ENCODE peak calls at places on chromosomes 5 and 9, in seven cellular contexts. L is upper lobe of left lung, K is breast epithelium, P is SK-N-SH, O is sigmoid colon, W is esophagus muscularis mucosa, S is endothelial cell of umbilical vein. F is an unnamed sample.

GRCh38 chr5:37892571-37892970 is 52.7 kb upstream of the GDNF start:
- DNase-seq in L (no peak), P (no peak), O (no peak), K (no peak), S (no peak), W (no peak), F (no peak)

GRCh38 chr5:74325866-74326265 is 314.7 kb downstream of the ENC1 start:
- DNase-seq in P (no peak), L (no peak), K (no peak), W (no peak), O (no peak), S (no peak), F (no peak)

GRCh38 chr5:109247943-109248342 is 161.8 kb downstream of the PJA2 start:
- DNase-seq in S (no peak), P (no peak), W (no peak), O (no peak), K (no peak), L (no peak), F (no peak)

GRCh38 chr5:179768326-179769085 is 25.3 kb upstream of the LTC4S start:
- DNase-seq in S (no peak), P (peak; percentile 34), L (no peak), O (no peak), W (no peak), K (no peak), F (no peak)

GRCh38 chr9:90970603-90971002 is 169.0 kb downstream of the SYK start:
- DNase-seq in O (peak; percentile 72), P (no peak), K (peak; percentile 81), S (no peak), W (no peak), L (no peak), F (no peak)

GRCh38 chr5:32274548-32275420 is 38.0 kb downstream of the MTMR12 start:
- DNase-seq in L (no peak), K (no peak), P (no peak), W (no peak), O (no peak), S (peak; percentile 98), F (no peak)

GRCh38 chr5:52788505-52788821 is 747 bp downstream of the ITGA1 start:
- DNase-seq in O (no peak), L (no peak), P (peak; percentile 26), S (no peak), K (no peak), W (no peak), F (no peak)

GRCh38 chr9:111743275-111743674 is 51.5 kb downstream of the SHOC1 start:
- DNase-seq in K (no peak), P (no peak), L (no peak), O (no peak), W (no peak), S (peak; percentile 21), F (no peak)

GRCh38 chr5:56328753-56329560 is 95.8 kb upstream of the ANKRD55 start:
- DNase-seq in O (no peak), S (peak; percentile 72), P (no peak), L (no peak), W (no peak), K (no peak), F (no peak)

GRCh38 chr9:29648132-29648531 is 2074.9 kb upstream of the C9orf72 start:
- DNase-seq in O (no peak), L (no peak), S (no peak), P (no peak), W (no peak), K (no peak), F (no peak)

GRCh38 chr9:92455217-92455616 is 27.1 kb downstream of the ASPN start:
- DNase-seq in W (no peak), O (no peak), K (no peak), L (no peak), S (no peak), P (no peak), F (no peak)

GRCh38 chr9:137487454-137488329 is 28.6 kb upstream of the NSMF start:
- DNase-seq in O (peak; percentile 60), P (peak; percentile 48), K (no peak), L (peak; percentile 75), S (no peak), W (no peak), F (no peak)

GRCh38 chr5:19886123-19886921 is 101.7 kb downstream of the CDH18 start:
- DNase-seq in O (no peak), L (no peak), P (no peak), K (no peak), W (no peak), S (no peak), F (no peak)

GRCh38 chr5:171633776-171634470 is 151.7 kb upstream of the SMIM23 start:
- DNase-seq in W (no peak), P (no peak), S (no peak), O (peak; percentile 34), K (no peak), L (no peak), F (no peak)

DNA sequence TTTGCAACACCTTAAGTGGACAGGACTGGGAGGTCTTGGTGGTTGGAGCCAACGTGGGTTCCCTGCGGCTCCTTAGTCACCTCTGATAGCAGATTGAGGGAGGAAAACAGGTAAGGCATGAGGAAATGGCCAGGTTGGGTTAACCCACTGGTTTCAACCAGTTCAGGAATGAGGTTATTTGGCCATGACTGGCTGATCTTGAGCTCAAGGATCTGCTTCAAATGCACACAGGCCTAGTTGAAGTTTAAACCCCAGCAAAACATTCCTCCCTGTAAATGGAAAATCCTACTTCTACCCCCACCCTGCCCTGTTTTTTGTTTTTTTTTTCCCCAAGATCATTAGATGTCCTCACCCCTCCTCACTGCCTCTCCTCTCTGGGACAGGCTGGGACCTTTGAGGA is 3.2 kb upstream of the NUP214 start:
- DNase-seq in P (no peak), K (peak; percentile 13), W (no peak), O (no peak), L (no peak), S (no peak), F (no peak)
- H3K4me1 ChIP-seq in P (peaks cover 10% of the 10 kb centered on the region), K (peaks cover 3% of the 10 kb centered on the region), W (peaks cover 21% of the 10 kb centered on the region), O (peaks cover 18% of the 10 kb centered on the region), L (peaks cover 22% of the 10 kb centered on the region), S (peaks cover 20% of the 10 kb centered on the region), F (peaks cover 13% of the 10 kb centered on the region)

DNA sequence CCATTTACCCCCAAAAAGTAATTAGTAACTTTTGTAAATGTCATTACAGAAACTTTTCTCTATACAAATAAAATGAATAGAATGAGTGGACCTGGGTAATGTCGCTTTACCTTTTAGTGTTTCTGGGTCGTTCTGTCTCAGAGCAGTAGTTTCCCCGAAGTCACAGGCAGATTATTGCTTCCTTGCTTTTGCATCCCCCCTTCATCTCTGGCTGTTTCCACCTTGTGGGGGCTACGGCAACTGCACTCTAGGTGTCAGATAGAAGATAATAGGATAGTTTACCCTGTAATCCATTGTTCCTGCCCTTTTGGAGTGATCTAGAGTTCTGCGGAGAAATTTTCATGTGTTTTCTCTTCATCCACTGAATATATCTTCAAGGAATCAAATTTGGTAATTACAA is 68.7 kb downstream of the PRR16 start:
- DNase-seq in L (no peak), S (no peak), O (no peak), P (peak; percentile 25), W (no peak), K (no peak), F (no peak)
- TF ChIP-seq CTCF in L (no peak), S (no peak), O (no peak), P (peak; percentile 38), W (no peak), K (no peak), F (no peak)

GRCh38 chr5:2748841-2749513 is 2.5 kb downstream of the IRX2 start:
- DNase-seq in L (peak; percentile 87), W (no peak), O (no peak), K (no peak), S (no peak), P (no peak), F (no peak)

GRCh38 chr5:2746642-2747041 is 4.8 kb downstream of the IRX2 start:
- DNase-seq in K (no peak), O (no peak), L (no peak), P (no peak), W (peak; percentile 53), S (no peak), F (no peak)

GRCh38 chr5:2748180-2748840 is 3.2 kb downstream of the IRX2 start:
- DNase-seq in O (no peak), W (peak; percentile 55), K (no peak), P (no peak), L (peak; percentile 84), S (no peak), F (no peak)

GRCh38 chr5:2749514-2750025 is 1.9 kb downstream of the IRX2 start:
- DNase-seq in P (no peak), K (no peak), W (peak; percentile 57), S (no peak), L (peak; percentile 84), O (no peak), F (no peak)

DNA sequence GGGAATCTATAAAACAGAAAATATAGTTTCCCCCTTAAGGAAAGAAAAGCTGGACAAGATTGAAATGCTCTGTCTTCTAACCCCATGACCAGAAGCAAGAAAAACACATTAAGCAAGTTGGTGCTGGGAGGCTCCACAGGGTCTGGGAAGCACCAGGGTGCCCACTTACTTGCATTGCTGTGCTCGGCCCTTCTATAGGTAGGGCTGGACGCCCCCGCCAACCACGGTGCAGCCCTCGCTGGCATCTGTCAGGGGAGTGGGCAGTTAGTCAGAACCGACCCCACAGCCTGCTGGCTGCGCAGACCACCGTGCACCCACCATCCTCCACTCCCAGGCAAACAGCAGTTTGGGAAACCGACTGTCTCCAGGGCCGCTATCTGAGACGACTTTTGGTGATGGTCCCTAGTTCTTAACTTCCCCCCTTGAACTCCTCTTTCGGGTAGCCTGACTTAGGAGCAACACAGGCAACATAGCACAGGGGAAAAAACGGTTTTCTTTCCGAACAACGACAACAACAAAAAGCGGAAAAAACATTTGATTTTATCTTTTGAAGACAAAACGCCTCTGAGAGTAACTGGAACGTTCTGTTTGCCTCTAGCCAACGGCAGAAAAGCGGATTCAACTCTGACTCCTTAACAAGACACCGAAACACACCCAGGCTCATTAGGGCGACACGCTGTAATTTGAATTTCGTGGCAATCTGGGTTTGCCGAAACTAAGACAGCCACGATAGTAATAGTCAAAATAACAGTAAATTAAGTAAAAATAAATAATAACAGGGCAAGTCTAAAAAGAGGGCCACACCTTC is 3.9 kb downstream of the IRX2 start:
- DNase-seq in W (peak; percentile 31), S (no peak), L (peak; percentile 70), K (no peak), P (no peak), O (no peak), F (no peak)
- TF ChIP-seq POLR2AphosphoS5 in W (no peak), S (no peak), L (no peak), K (no peak), P (no peak), O (no peak), F (no peak)

DNA sequence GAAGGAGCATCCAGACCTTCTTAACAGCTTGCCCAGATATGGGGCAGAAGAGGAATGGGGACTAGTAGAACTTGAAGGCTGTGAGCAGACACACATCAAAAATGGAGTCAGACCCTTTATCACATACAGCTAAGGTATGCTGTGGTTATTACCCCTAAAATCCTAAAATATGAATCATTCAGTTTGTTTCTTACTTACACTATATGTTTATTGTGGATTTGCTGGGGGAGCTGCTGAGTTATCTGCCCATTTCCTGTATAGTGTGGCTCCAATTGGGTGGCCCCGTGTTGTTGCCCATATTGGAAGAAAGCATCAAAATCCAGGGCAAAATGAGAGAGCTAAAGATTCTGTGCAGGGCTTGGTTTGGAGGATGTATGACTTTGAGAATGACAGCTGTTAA is 56.9 kb downstream of the AP3S1 start:
- DNase-seq in S (no peak), O (no peak), K (no peak), W (no peak), P (no peak), L (no peak), F (no peak)
- H3K4me1 ChIP-seq in S (no peaks in the 10 kb centered on the region), O (no peaks in the 10 kb centered on the region), K (no peaks in the 10 kb centered on the region), W (no peaks in the 10 kb centered on the region), P (no peaks in the 10 kb centered on the region), L (no peaks in the 10 kb centered on the region), F (no peaks in the 10 kb centered on the region)